ENCODE peak calls at places on chromosome 4, in seven cellular contexts. Y, B, P, T, F, M and J are unnamed samples.
A peak's percentile ranks its signal among the peaks of the same experiment; 100 is the strongest.

GRCh38 chr4:108272566-108272965 is 103.8 kb upstream of the LEF1 start:
- DNase-seq in Y (peak; percentile 70), F (no peak), P (no peak), B (no peak), T (no peak), M (no peak), J (no peak)

GRCh38 chr4:182533948-182534347 is 290.7 kb downstream of the TENM3 start:
- DNase-seq in M (no peak), B (no peak), P (no peak), F (no peak), Y (peak; percentile 74), T (no peak), J (no peak)

GRCh38 chr4:55378617-55379467 is 16.9 kb upstream of the TMEM165 start:
- DNase-seq in T (no peak), B (no peak), P (peak; percentile 81), M (no peak), F (no peak), Y (no peak), J (no peak)

GRCh38 chr4:89196056-89196674 is 84.8 kb downstream of the TIGD2 start:
- DNase-seq in M (no peak), T (no peak), F (no peak), Y (no peak), B (no peak), P (no peak), J (no peak)

GRCh38 chr4:149279790-149280189 is 535.9 kb downstream of the IQCM start:
- DNase-seq in T (peak; percentile 29), M (no peak), F (no peak), P (no peak), B (no peak), Y (no peak), J (no peak)

GRCh38 chr4:90960840-90961239 is 833.6 kb downstream of the CCSER1 start:
- DNase-seq in B (no peak), Y (no peak), P (no peak), T (no peak), F (no peak), M (no peak), J (no peak)

GRCh38 chr4:150131581-150132228 is 53.5 kb downstream of the DCLK2 start:
- DNase-seq in B (no peak), M (no peak), P (no peak), Y (peak; percentile 28), T (no peak), F (no peak), J (no peak)

GRCh38 chr4:106287353-106287969 is 28.5 kb downstream of the TBCK start:
- DNase-seq in F (no peak), P (no peak), T (no peak), Y (peak; percentile 95), M (no peak), B (peak; percentile 10), J (no peak)

GRCh38 chr4:151100517-151100916 is 1.1 kb downstream of the RPS3A start:
- DNase-seq in B (no peak), P (no peak), T (no peak), Y (no peak), F (no peak), M (no peak), J (no peak)

GRCh38 chr4:113673450-113673849 is 88.1 kb downstream of the CAMK2D start:
- DNase-seq in B (no peak), T (no peak), Y (peak; percentile 54), M (no peak), P (no peak), F (no peak), J (no peak)

GRCh38 chr4:70577220-70577927 is 14.7 kb upstream of the AMBN start:
- DNase-seq in F (no peak), P (no peak), B (no peak), M (no peak), T (no peak), Y (no peak), J (no peak)

GRCh38 chr4:150219841-150220240 is 141.6 kb downstream of the DCLK2 start:
- DNase-seq in T (no peak), M (no peak), B (no peak), F (no peak), Y (peak; percentile 59), P (no peak), J (no peak)

GRCh38 chr4:71473541-71474240 is 134.9 kb downstream of the SLC4A4 start:
- DNase-seq in B (no peak), P (no peak), T (no peak), F (no peak), Y (no peak), M (no peak), J (no peak)

GRCh38 chr4:180060159-180060889 is 2182.9 kb upstream of the TENM3 start:
- DNase-seq in B (no peak), M (no peak), P (no peak), F (no peak), Y (peak; percentile 37), T (no peak), J (no peak)

GRCh38 chr4:88297131-88297530 is 12.8 kb upstream of the PPM1K start:
- DNase-seq in B (no peak), P (no peak), T (no peak), F (no peak), M (no peak), Y (no peak), J (no peak)

GRCh38 chr4:52665592-52665991 is 6.5 kb upstream of the USP46 start:
- DNase-seq in F (no peak), T (no peak), P (no peak), M (no peak), Y (no peak), B (no peak), J (no peak)

GRCh38 chr4:87339440-87339839 is 16.8 kb upstream of the HSD17B13 start:
- DNase-seq in F (no peak), Y (no peak), P (no peak), M (no peak), B (no peak), T (no peak), J (no peak)

GRCh38 chr4:40763228-40763716 is 13.5 kb downstream of the NSUN7 start:
- DNase-seq in T (no peak), F (no peak), Y (peak; percentile 51), P (no peak), M (no peak), B (no peak), J (no peak)

GRCh38 chr4:187333151-187333550 is 609.5 kb upstream of the FAT1 start:
- DNase-seq in Y (peak; percentile 22), F (no peak), T (no peak), B (no peak), M (no peak), P (no peak), J (no peak)

GRCh38 chr4:20284990-20285389 is 33.3 kb downstream of the SLIT2 start:
- DNase-seq in P (no peak), B (no peak), Y (peak; percentile 77), T (no peak), F (no peak), M (no peak), J (no peak)

GRCh38 chr4:10458190-10458589 is 964 bp upstream of the ZNF518B start:
- DNase-seq in F (no peak), B (no peak), M (no peak), Y (no peak), P (no peak), T (peak; percentile 22), J (no peak)

GRCh38 chr4:10455133-10455532 is 2.1 kb downstream of the ZNF518B start:
- DNase-seq in T (no peak), M (no peak), B (no peak), F (no peak), Y (no peak), P (no peak), J (no peak)

GRCh38 chr4:10456270-10457254 is 664 bp downstream of the ZNF518B start:
- DNase-seq in P (peak; percentile 33), F (no peak), M (peak; percentile 49), B (no peak), T (peak; percentile 70), Y (peak; percentile 56), J (peak; percentile 66)

GRCh38 chr4:10459305-10459704 is 2.1 kb upstream of the ZNF518B start:
- DNase-seq in T (no peak), F (no peak), Y (no peak), B (no peak), P (no peak), M (no peak), J (no peak)

GRCh38 chr4:10457255-10457801 is at the start of gene ZNF518B:
- DNase-seq in M (peak; percentile 74), Y (peak; percentile 48), T (peak; percentile 72), P (peak; percentile 31), F (peak; percentile 80), B (peak; percentile 17), J (peak; percentile 74)
- TF ChIP-seq POLR2A in M (peak; percentile 46), Y (no peak), T (no peak), P (peak; percentile 31), F (no peak), B (peak; percentile 31), J (no peak)

GRCh38 chr4:163165217-163166017 is 1.3 kb downstream of the NAF1 start:
- DNase-seq in P (no peak), T (no peak), Y (peak; percentile 34), F (no peak), B (no peak), M (no peak), J (no peak)
- H3K27ac ChIP-seq in P (no peak overlapping the region), T (no peak overlapping the region), Y (peak overlapping the region; percentile 13), F (peak overlapping the region; percentile 87), B (peak overlapping the region; percentile 91), M (no peak overlapping the region), J (peak overlapping the region; percentile 93)

GRCh38 chr4:11546391-11547160 is 117.9 kb upstream of the HS3ST1 start:
- DNase-seq in F (no peak), T (no peak), M (no peak), Y (peak; percentile 33), B (no peak), P (no peak), J (no peak)

GRCh38 chr4:11542952-11543351 is 114.3 kb upstream of the HS3ST1 start:
- DNase-seq in F (no peak), T (no peak), M (no peak), P (no peak), Y (no peak), B (no peak), J (no peak)

GRCh38 chr4:11543710-11544109 is 115.0 kb upstream of the HS3ST1 start:
- DNase-seq in P (no peak), M (no peak), B (no peak), F (no peak), Y (peak; percentile 83), T (no peak), J (no peak)

GRCh38 chr4:11548529-11549176 is 120.0 kb upstream of the HS3ST1 start:
- DNase-seq in B (no peak), F (no peak), T (no peak), Y (peak; percentile 34), M (no peak), P (no peak), J (no peak)

GRCh38 chr4:11545651-11546050 is 117.0 kb upstream of the HS3ST1 start:
- DNase-seq in Y (no peak), M (no peak), F (no peak), B (no peak), P (no peak), T (no peak), J (no peak)
- TF ChIP-seq POLR2A in Y (no peak), M (no peak), F (no peak), B (no peak), P (no peak), T (no peak), J (no peak)

DNA sequence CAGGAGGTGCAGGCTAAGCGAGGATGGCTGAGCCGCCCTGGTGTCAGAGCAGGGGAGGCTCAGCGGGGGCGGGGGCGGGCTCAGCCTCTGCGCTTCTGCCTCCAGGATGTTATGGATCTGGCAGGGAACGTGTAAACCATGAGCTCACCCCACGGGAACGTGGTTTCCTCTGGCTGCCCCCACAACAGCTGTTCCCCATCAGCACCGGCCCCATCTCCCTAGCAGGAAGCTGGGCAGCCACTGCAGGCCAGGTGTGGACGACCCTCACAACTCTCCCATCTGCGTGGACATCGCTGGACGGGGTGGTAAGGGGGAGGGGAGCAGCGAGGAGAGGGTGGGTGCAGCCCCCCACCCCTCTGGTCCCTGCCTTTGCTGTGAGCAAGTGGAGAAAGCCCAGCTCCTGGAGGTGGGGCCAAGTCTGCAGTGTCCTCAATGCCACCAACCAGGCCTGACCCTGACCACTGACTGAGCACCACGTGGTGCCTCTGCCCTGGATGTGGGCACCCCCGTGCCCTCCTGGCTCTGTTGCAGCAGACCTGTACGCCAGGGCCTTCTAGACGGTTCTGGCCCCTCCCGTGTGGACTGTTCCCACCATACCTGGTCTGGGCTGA is 28.1 kb upstream of the SPON2 start:
- DNase-seq in B (no peak), T (peak; percentile 75), P (peak; percentile 2), Y (peak; percentile 95), M (peak; percentile 81), F (peak; percentile 82), J (peak; percentile 19)
- H3K27ac ChIP-seq in B (peak overlapping the region; percentile 12), T (peak overlapping the region; percentile 69), P (peak overlapping the region; percentile 8), Y (peak overlapping the region; percentile 97), M (peak overlapping the region; percentile 6), F (peak overlapping the region; percentile 75), J (no peak overlapping the region)